ENCODE peak calls at places on chromosome 3, in eight cellular contexts. X is choroid plexus epithelial cell, I is uterus, F is HCT116, Q is bronchial epithelial cell, J is transverse colon, L is nephron progenitor cell, O is MM.1S. P is an unnamed sample.
A peak's percentile ranks its signal among the peaks of the same experiment; 100 is the strongest.

GRCh38 chr3:43759297-43759782 is 68.6 kb downstream of the ABHD5 start:
- DNase-seq in J (no peak), I (no peak), L (peak; percentile 40), F (no peak), O (no peak), Q (peak; percentile 65), X (peak; percentile 76), P (peak; percentile 54)

GRCh38 chr3:17424137-17424536 is 318.3 kb downstream of the TBC1D5 start:
- DNase-seq in X (no peak), J (no peak), L (no peak), Q (no peak), I (no peak), F (no peak), O (no peak), P (no peak)

GRCh38 chr3:164467027-164467426 is 611.3 kb downstream of the SI start:
- DNase-seq in Q (no peak), L (no peak), O (no peak), I (no peak), J (no peak), X (no peak), F (no peak), P (no peak)

GRCh38 chr3:189602471-189602870 is 28.7 kb upstream of the TP63 start:
- DNase-seq in Q (no peak), X (no peak), F (no peak), J (no peak), O (no peak), L (no peak), I (no peak), P (no peak)

GRCh38 chr3:123447749-123448502 is 964 bp downstream of the ADCY5 start:
- DNase-seq in L (peak; percentile 72), F (no peak), X (no peak), Q (no peak), I (peak; percentile 24), O (no peak), J (peak; percentile 33), P (no peak)

GRCh38 chr3:47910777-47911440 is 105.3 kb downstream of the MAP4 start:
- DNase-seq in L (no peak), J (no peak), F (peak; percentile 81), X (peak; percentile 90), I (no peak), O (no peak), Q (peak; percentile 95), P (peak; percentile 85)

GRCh38 chr3:196793224-196793623 is 53.6 kb downstream of the PAK2 start:
- DNase-seq in F (peak; percentile 29), X (peak; percentile 95), O (no peak), I (no peak), Q (peak; percentile 95), L (no peak), J (no peak), P (peak; percentile 91)

GRCh38 chr3:97821810-97822775 is at the start of gene CRYBG3:
- DNase-seq in Q (peak; percentile 64), X (peak; percentile 83), L (peak; percentile 86), O (peak; percentile 93), J (peak; percentile 88), F (peak; percentile 35), I (peak; percentile 82), P (peak; percentile 78)

GRCh38 chr3:76651784-76652183 is 388.1 kb upstream of the ROBO2 start:
- DNase-seq in I (no peak), J (no peak), L (no peak), X (peak; percentile 13), Q (no peak), O (no peak), F (no peak), P (no peak)

GRCh38 chr3:36991923-36992805 is 767 bp downstream of the EPM2AIP1 start:
- DNase-seq in I (peak; percentile 31), X (peak; percentile 78), J (peak; percentile 35), Q (peak; percentile 64), O (peak; percentile 8), L (no peak), F (no peak), P (peak; percentile 55)

GRCh38 chr3:127666684-127667083 is 6.1 kb upstream of the ABTB1 start:
- DNase-seq in J (no peak), F (no peak), L (no peak), X (no peak), O (no peak), Q (no peak), I (no peak), P (no peak)

GRCh38 chr3:104396974-104397669 is 969.6 kb upstream of the ALCAM start:
- DNase-seq in Q (peak; percentile 23), L (no peak), O (no peak), F (no peak), X (peak; percentile 52), I (no peak), J (no peak), P (peak; percentile 89)

GRCh38 chr3:104388624-104389023 is 978.1 kb upstream of the ALCAM start:
- DNase-seq in J (no peak), F (no peak), I (no peak), O (peak; percentile 42), Q (peak; percentile 45), X (peak; percentile 86), L (no peak), P (peak; percentile 35)

GRCh38 chr3:104397713-104398112 is 969.0 kb upstream of the ALCAM start:
- DNase-seq in J (no peak), I (no peak), Q (no peak), L (no peak), F (no peak), O (no peak), X (no peak), P (peak; percentile 0)

DNA sequence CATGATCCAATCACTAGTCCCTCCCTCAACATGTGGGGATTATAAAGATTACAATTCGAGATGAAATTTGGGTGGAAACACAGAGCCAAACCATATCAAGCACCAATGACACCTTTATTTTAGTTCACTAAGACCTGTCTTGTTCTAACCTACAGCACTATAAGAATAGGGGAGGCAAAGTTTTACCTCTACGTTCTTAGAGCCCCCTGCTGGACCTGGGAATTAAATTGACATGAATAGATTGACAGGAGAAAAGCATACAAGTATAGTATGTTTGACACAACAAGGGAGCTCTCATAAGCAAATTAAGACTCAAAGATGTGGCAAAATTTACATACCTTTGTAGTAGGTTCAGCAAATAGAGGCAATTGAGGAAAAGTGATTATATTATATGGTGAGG is 974.4 kb upstream of the ALCAM start:
- DNase-seq in J (no peak), I (no peak), Q (peak; percentile 1), F (no peak), L (no peak), X (peak; percentile 10), O (peak; percentile 28), P (peak; percentile 6)
- TF ChIP-seq CTCF in J (no peak), I (no peak), Q (no peak), F (peak; percentile 17), L (no peak), X (peak; percentile 13), O (peak; percentile 13), P (no peak)

GRCh38 chr3:73868688-73869315 is 244.1 kb upstream of the PDZRN3 start:
- DNase-seq in J (peak; percentile 24), F (no peak), O (peak; percentile 27), I (no peak), X (peak; percentile 67), Q (peak; percentile 36), L (peak; percentile 45), P (peak; percentile 54)
- TF ChIP-seq CTCF in J (peak; percentile 49), F (peak; percentile 46), O (peak; percentile 63), I (peak; percentile 51), X (peak; percentile 64), Q (peak; percentile 44), L (peak; percentile 67), P (peak; percentile 55)

GRCh38 chr3:95184038-95184437 is 1121.2 kb downstream of the NSUN3 start:
- DNase-seq in L (no peak), X (no peak), J (no peak), Q (no peak), O (no peak), F (no peak), I (no peak), P (no peak)
- TF ChIP-seq CTCF in L (no peak), X (no peak), J (no peak), Q (no peak), O (no peak), F (no peak), I (no peak), P (no peak)

DNA sequence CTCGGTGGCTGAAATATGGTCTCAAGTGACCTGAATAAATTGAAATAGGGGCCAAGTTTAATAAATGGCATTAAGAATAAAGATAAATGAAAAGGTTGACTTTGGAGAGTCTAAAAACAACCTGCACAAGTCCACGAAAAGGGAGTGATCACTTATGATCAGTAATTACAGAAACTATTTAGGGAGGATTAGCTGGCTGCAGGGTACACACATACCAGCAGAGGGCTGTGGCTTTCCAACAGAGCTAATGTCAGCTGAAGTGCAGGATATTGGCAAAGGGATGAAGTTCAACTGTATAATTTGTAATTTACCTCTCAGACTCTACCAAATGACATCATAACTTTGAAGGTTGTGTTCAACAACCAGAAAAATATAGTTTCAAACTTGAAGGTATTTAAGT is 86.8 kb downstream of the SYNPR start:
- DNase-seq in Q (peak; percentile 9), X (peak; percentile 15), O (no peak), L (peak; percentile 15), J (no peak), I (no peak), F (no peak), P (no peak)
- TF ChIP-seq CTCF in Q (no peak), X (peak; percentile 47), O (no peak), L (peak; percentile 55), J (no peak), I (no peak), F (peak; percentile 42), P (no peak)

GRCh38 chr3:168511428-168512014 is 415.8 kb upstream of the GOLIM4 start:
- DNase-seq in X (peak; percentile 53), Q (peak; percentile 10), J (no peak), I (no peak), F (no peak), O (peak; percentile 19), L (no peak), P (peak; percentile 16)
- TF ChIP-seq CTCF in X (peak; percentile 72), Q (peak; percentile 60), J (peak; percentile 14), I (no peak), F (peak; percentile 57), O (peak; percentile 71), L (peak; percentile 63), P (peak; percentile 49)

DNA sequence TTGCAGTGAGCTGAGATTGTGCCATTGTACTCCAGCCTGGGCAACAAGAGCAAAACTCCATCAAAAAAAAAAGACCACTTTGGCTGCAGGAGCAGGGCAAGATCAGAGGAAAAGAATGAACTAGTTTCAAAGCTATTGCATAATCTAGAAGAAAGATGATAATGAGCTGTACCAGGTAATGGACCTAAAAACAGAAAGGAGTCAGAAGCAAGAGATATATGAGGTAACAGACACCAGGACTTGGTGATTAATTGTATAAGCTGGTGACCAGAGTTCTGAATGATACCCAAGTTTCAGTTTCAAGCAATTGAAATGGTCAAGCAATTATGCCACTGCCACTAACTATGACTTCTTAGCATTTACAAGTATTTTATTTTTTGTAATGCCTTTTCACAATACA is 2.9 kb downstream of the POLQ start:
- DNase-seq in X (peak; percentile 3), L (no peak), Q (peak; percentile 23), I (no peak), O (no peak), J (no peak), F (no peak), P (no peak)
- TF ChIP-seq CTCF in X (no peak), L (no peak), Q (no peak), I (no peak), O (no peak), J (no peak), F (no peak), P (no peak)